ENCODE peak calls at places on chromosomes 13 and 19, in five cellular contexts. H is activated T-cell treated with anti-CD3 and anti-CD28 coated beads, Interleukin-2, amount 50 U/mL, for 72 hours; C is cardiac muscle cell; E is WTC11; I is activated CD4-positive, CD25-positive, alpha-beta regulatory T cell. G is an unnamed sample.

GRCh38 chr19:55042688-55043087 is 4.6 kb upstream of the GP6 start:
- DNase-seq in H (no peak), C (no peak), E (no peak), I (no peak), G (no peak)

GRCh38 chr19:6413291-6413690 is 11.3 kb downstream of the KHSRP start:
- DNase-seq in H (no peak), C (no peak), E (no peak), I (no peak), G (no peak)

GRCh38 chr19:57712222-57712621 is 3.2 kb upstream of the ZNF154 start:
- DNase-seq in H (no peak), C (no peak), E (no peak), I (no peak), G (no peak)

GRCh38 chr13:20728579-20729300 is 25.2 kb downstream of the IL17D start:
- DNase-seq in H (no peak), C (no peak), E (no peak), I (no peak), G (no peak)

GRCh38 chr19:12163841-12164240 is 945 bp downstream of the ZNF136 start:
- DNase-seq in H (no peak), C (no peak), E (no peak), I (no peak), G (no peak)

GRCh38 chr19:42512743-42513304 is 15.5 kb downstream of the CEACAM1 start:
- DNase-seq in H (no peak), C (no peak), E (peak), I (no peak), G (no peak)

GRCh38 chr13:28819748-28820098 is 416 bp upstream of the MTUS2 start:
- DNase-seq in H (peak), C (peak), E (peak), I (no peak), G (no peak)

GRCh38 chr19:6459356-6460098 is at the start of gene SLC25A23:
- DNase-seq in H (peak), C (peak), E (peak), I (peak), G (no peak)

GRCh38 chr13:29573190-29573589 is 22.3 kb downstream of the SLC7A1 start:
- DNase-seq in H (no peak), C (peak), E (no peak), I (no peak), G (no peak)

GRCh38 chr19:13051581-13052165 is 51.0 kb downstream of the LYL1 start:
- DNase-seq in H (peak), C (peak), E (peak), I (no peak), G (peak)

GRCh38 chr19:3176715-3177501 is 1.7 kb upstream of the S1PR4 start:
- DNase-seq in H (peak), C (no peak), E (no peak), I (peak), G (peak)

GRCh38 chr13:64164435-64164834 is 2748.8 kb upstream of the PCDH20 start:
- DNase-seq in H (no peak), C (no peak), E (no peak), I (no peak), G (no peak)

GRCh38 chr19:42285546-42285945 is 16.4 kb upstream of the PRR19 start:
- DNase-seq in H (no peak), C (no peak), E (no peak), I (no peak), G (no peak)

GRCh38 chr13:78827471-78827870 is 168.5 kb upstream of the OBI1 start:
- DNase-seq in H (no peak), C (no peak), E (no peak), I (no peak), G (no peak)

GRCh38 chr13:23509781-23510543 is 60.2 kb upstream of the TNFRSF19 start:
- DNase-seq in H (no peak), C (peak), E (no peak), I (no peak), G (no peak)

GRCh38 chr13:110213461-110214074 is 93.4 kb downstream of the COL4A1 start:
- DNase-seq in H (no peak), C (no peak), E (no peak), I (no peak), G (no peak)

GRCh38 chr13:41019578-41020347 is 647 bp upstream of the ELF1 start:
- DNase-seq in H (no peak), C (no peak), E (no peak), I (no peak), G (no peak)

GRCh38 chr19:14408641-14409120 is 10.5 kb downstream of the DDX39A start:
- DNase-seq in H (no peak), C (peak), E (no peak), I (no peak), G (no peak)

GRCh38 chr13:27117158-27117557 is 54.5 kb downstream of the USP12 start:
- DNase-seq in H (no peak), C (no peak), E (no peak), I (no peak), G (no peak)

GRCh38 chr19:48663667-48664066 is 9.2 kb downstream of the NTN5 start:
- DNase-seq in H (no peak), C (no peak), E (no peak), I (no peak), G (no peak)

GRCh38 chr19:11324079-11324661 is 15.3 kb downstream of the RAB3D start:
- DNase-seq in H (peak), C (peak), E (no peak), I (no peak), G (peak)

GRCh38 chr19:19269952-19270694 is 3.0 kb downstream of the TM6SF2 start:
- DNase-seq in H (no peak), C (no peak), E (peak), I (no peak), G (no peak)

GRCh38 chr13:45626731-45627374 is 11.3 kb upstream of the ERICH6B start:
- DNase-seq in H (no peak), C (peak), E (no peak), I (no peak), G (no peak)

GRCh38 chr13:32581177-32581786 is 5.0 kb upstream of the PDS5B start:
- DNase-seq in H (no peak), C (peak), E (no peak), I (no peak), G (no peak)

GRCh38 chr19:6654347-6655310 is 15.3 kb downstream of the TNFSF14 start:
- DNase-seq in H (peak), C (no peak), E (no peak), I (no peak), G (no peak)

GRCh38 chr19:35075202-35076025 is 33.9 kb downstream of the HPN start:
- DNase-seq in H (no peak), C (no peak), E (no peak), I (no peak), G (no peak)